ENCODE peak calls at places on chromosomes 12 and 14, in nine cellular contexts. S, V, L, X, H, R, U, N and Y are unnamed samples.

GRCh38 chr12:56256326-56256960 is 1.7 kb downstream of the ANKRD52 start:
- DNase-seq in U (no peak), V (no peak), X (no peak), H (no peak), L (no peak), N (no peak), S (no peak), R (peak), Y (no peak)

GRCh38 chr12:87283111-87283510 is 746.1 kb downstream of the C12orf50 start:
- DNase-seq in R (no peak), N (no peak), H (no peak), S (no peak), U (no peak), L (no peak), X (no peak), V (no peak), Y (no peak)

GRCh38 chr14:64849940-64850339 is 29.8 kb downstream of the SPTB start:
- DNase-seq in L (no peak), V (no peak), U (no peak), S (no peak), R (no peak), X (no peak), N (no peak), H (no peak), Y (no peak)

GRCh38 chr12:96204381-96204780 is 10.2 kb downstream of the ELK3 start:
- DNase-seq in R (no peak), X (no peak), S (no peak), U (no peak), L (no peak), N (no peak), V (no peak), H (no peak), Y (no peak)

GRCh38 chr14:104968153-104968527 is 10.0 kb downstream of the AHNAK2 start:
- DNase-seq in N (peak), U (peak), V (peak), L (peak), X (no peak), H (peak), S (no peak), R (peak), Y (no peak)

GRCh38 chr12:88865537-88865936 is 285.3 kb upstream of the KITLG start:
- DNase-seq in L (no peak), U (no peak), S (no peak), X (no peak), V (no peak), R (no peak), N (no peak), H (no peak), Y (no peak)

GRCh38 chr14:59018978-59019377 is 169.5 kb upstream of the DAAM1 start:
- DNase-seq in R (no peak), N (no peak), S (no peak), U (no peak), X (no peak), V (peak), H (no peak), L (no peak), Y (no peak)

GRCh38 chr12:94689002-94689645 is 38.8 kb upstream of the TMCC3 start:
- DNase-seq in S (no peak), R (no peak), L (no peak), N (no peak), V (no peak), H (no peak), X (no peak), U (no peak), Y (no peak)

GRCh38 chr14:72332054-72332453 is 399.8 kb downstream of the RGS6 start:
- DNase-seq in S (no peak), R (no peak), V (no peak), X (no peak), H (no peak), L (no peak), U (no peak), N (peak), Y (no peak)

GRCh38 chr12:49553512-49554088 is 14.3 kb downstream of the MCRS1 start:
- DNase-seq in R (peak), H (no peak), V (peak), L (no peak), X (no peak), S (no peak), U (no peak), N (no peak), Y (no peak)

GRCh38 chr12:2389079-2389790 is 336.4 kb downstream of the CACNA1C start:
- DNase-seq in H (no peak), S (no peak), U (no peak), N (no peak), X (no peak), V (no peak), L (peak), R (no peak), Y (peak)

DNA sequence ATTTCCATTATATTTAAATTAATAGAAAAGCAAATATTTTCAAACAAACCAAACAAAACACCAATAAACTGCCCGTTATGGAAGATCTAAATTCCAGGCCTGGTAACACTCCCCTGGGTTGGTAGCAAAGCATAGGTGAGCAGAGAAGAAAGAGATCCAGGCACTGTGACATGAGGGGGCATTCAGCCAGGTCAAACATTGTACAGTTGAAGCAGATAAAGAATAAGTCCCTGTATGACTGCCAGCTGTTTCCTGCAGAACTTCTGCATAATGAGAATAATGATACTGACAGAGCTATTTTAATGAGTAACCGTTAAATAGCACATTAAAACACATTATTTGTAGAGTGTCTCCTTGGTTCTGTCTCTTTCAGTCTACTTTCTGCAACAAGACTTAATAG is 35.4 kb downstream of the SLC38A1 start:
- DNase-seq in R (no peak), L (no peak), X (no peak), H (no peak), S (no peak), U (no peak), N (no peak), V (no peak), Y (no peak)
- H3K4me3 ChIP-seq in R (no peak), L (no peak), X (no peak), H (no peak), S (no peak), U (no peak), N (no peak), V (no peak), Y (no peak)

DNA sequence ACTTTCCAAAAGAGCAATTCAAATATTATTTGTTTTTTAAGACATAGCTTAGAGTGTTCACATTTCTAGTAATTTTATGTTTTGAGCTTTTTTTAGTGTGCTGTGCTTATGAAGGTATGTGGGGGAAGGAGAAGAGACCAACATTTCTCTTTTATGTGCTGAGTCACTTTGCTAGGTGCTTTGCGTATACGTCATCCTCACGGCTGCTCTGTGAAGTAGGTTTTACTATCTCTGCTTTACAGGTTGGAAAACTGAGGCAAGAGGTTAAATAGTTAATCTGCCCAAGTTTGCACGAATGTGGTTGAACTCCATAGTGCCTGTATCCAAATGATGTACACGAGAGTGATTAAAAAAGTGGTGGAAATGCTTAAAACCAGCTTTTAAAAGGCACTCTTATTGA is 75.9 kb downstream of the AEBP2 start:
- DNase-seq in V (peak), S (no peak), X (no peak), H (no peak), U (no peak), N (no peak), R (peak), L (no peak), Y (no peak)
- H3K27ac ChIP-seq in V (peak), S (no peak), X (no peak), H (no peak), U (no peak), N (no peak), R (peak), L (no peak), Y (peak)

DNA sequence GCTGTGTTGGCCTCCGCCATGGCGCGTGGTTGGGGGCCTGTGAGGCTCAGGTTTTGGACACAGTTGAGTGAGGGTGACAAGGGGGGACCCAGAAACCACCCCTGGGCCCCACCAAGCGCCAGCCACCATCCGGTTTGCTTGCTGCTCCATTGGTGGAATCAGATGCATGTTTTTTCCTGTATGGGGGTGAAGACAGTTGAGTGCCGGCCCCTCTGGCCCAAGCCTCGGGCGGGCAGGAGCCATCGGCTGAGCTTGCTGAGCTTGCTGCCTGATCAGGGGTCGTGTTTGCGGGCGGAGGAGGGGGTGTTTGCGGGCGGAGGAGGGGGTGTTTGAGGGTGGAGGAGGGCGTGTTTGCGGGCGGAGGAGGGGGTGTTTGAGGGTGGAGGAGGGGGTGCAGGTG is 6.4 kb downstream of the PGAM5 start:
- DNase-seq in L (no peak), H (peak), U (no peak), N (no peak), V (no peak), S (no peak), R (no peak), X (no peak), Y (no peak)
- H3K4me3 ChIP-seq in L (no peak), H (no peak), U (no peak), N (no peak), V (no peak), S (no peak), R (no peak), X (no peak), Y (no peak)

DNA sequence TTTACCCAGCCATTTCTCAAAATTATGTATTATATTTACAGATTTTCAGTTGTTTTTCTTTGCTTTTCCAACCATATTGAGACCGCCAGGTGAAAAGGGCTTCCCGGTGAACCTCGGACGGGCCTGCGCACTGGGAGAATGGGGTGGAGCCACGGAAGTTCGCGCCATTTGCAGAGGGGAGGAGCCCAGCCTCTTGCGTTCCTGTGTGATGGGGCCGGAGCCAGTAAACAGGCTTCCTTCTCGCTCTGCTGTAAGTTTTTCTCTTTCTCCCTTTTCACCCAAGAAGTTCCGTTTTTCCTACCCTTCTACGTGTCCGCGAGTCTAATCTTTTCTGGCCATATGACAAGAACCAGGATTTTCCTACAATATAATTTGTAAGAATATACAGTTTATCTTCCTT is 1108.8 kb upstream of the SEL1L start:
- DNase-seq in V (peak), R (peak), S (no peak), X (no peak), U (no peak), H (no peak), L (no peak), N (peak), Y (no peak)
- H3K27ac ChIP-seq in V (no peak), R (no peak), S (no peak), X (no peak), U (no peak), H (no peak), L (no peak), N (no peak), Y (no peak)

GRCh38 chr14:102320033-102320660 is 601 bp downstream of the ZNF839 start:
- DNase-seq in L (peak), R (peak), U (peak), V (no peak), S (peak), H (peak), N (peak), X (no peak), Y (peak)

GRCh38 chr14:102321456-102322101 is 2.0 kb downstream of the ZNF839 start:
- DNase-seq in N (no peak), X (no peak), V (no peak), H (peak), S (no peak), L (no peak), R (no peak), U (no peak), Y (no peak)

GRCh38 chr14:102319351-102320032 is at the start of gene ZNF839:
- DNase-seq in N (peak), X (peak), U (peak), S (peak), L (peak), R (peak), H (peak), V (peak), Y (peak)

GRCh38 chr14:102318781-102319276 is 717 bp upstream of the ZNF839 start:
- DNase-seq in L (no peak), U (peak), V (no peak), N (peak), R (no peak), H (peak), S (no peak), X (no peak), Y (peak)

DNA sequence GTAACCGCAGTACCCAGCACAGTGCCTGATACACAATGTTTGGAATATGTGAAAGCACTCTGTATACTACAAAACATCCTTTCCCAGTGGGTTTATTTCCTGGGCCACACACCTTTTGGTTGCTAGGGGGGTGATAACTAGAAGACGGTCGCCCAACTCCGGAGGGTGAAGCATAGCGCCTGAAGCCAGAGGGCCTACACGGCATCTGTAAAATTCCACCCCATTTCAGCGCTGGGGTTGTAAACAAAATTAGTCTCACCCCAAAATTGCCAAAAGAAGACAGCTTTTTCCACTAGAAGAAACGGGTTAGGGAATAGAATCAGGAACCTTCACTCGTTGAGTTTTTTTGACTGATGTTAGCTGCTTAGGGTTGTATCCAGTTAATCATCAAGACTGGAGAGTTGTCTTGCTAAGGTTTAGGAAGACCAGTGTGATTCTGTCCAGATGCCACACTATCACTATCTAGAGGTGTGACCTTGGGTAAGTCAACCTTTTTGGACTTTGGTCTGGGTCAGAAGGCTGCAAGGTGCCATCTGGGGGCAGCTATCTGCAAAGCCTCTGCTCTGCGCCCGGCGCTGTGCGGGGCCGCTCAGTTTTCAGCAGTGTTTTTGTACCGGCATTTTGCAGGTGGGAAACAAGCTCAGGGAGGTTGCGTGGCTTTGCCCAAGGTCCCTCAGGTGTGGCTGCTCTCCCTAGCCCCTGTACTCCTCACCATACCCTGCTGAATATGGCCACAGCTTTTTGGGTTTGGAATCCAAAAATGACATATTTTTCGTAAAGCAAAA is 1.3 kb downstream of the ZNF839 start:
- DNase-seq in V (no peak), H (peak), R (no peak), L (no peak), S (no peak), U (no peak), N (no peak), X (no peak), Y (no peak)
- H3K4me3 ChIP-seq in V (peak), H (peak), R (peak), L (peak), S (peak), U (peak), N (no peak), X (peak), Y (peak)